ENCODE peak calls at places on chromosomes 7 and 10, in four cellular contexts. One of them, this sample, is unnamed.

GRCh38 chr7:19051767-19052375 is 65.6 kb downstream of the TWIST1 start:
- DNase-seq in hepatocyte: peak; percentile 28
- DNase-seq in ACHN: peak; percentile 73
- DNase-seq in RCC 7860: peak; percentile 31
- DNase-seq in this sample: peak; percentile 51

GRCh38 chr7:142385528-142386340 is 127.9 kb upstream of the PRSS58 start:
- DNase-seq in RCC 7860: peak; percentile 69
- DNase-seq in hepatocyte: peak; percentile 72
- DNase-seq in ACHN: peak; percentile 76
- DNase-seq in this sample: peak; percentile 57

GRCh38 chr10:112926906-112927688 is 22.9 kb upstream of the TCF7L2 start:
- DNase-seq in RCC 7860: no peak
- DNase-seq in hepatocyte: no peak
- DNase-seq in ACHN: no peak
- DNase-seq in this sample: no peak

GRCh38 chr7:43044521-43044920 is 67.9 kb upstream of the HECW1 start:
- DNase-seq in hepatocyte: no peak
- DNase-seq in RCC 7860: no peak
- DNase-seq in ACHN: no peak
- DNase-seq in this sample: no peak

GRCh38 chr7:143901360-143901709 is 641 bp downstream of the TCAF1 start:
- DNase-seq in RCC 7860: peak; percentile 30
- DNase-seq in ACHN: no peak
- DNase-seq in hepatocyte: peak; percentile 64
- DNase-seq in this sample: no peak

GRCh38 chr10:132698211-132698751 is 87.7 kb downstream of the NKX6-2 start:
- DNase-seq in ACHN: no peak
- DNase-seq in RCC 7860: no peak
- DNase-seq in hepatocyte: no peak
- DNase-seq in this sample: peak; percentile 10

GRCh38 chr10:23780331-23780730 is 341.5 kb downstream of the OTUD1 start:
- DNase-seq in RCC 7860: no peak
- DNase-seq in hepatocyte: no peak
- DNase-seq in ACHN: no peak
- DNase-seq in this sample: no peak

GRCh38 chr10:132134541-132135397 is 52.0 kb upstream of the DPYSL4 start:
- DNase-seq in ACHN: no peak
- DNase-seq in RCC 7860: no peak
- DNase-seq in hepatocyte: no peak
- DNase-seq in this sample: no peak

GRCh38 chr10:118907051-118907450 is 122.5 kb upstream of the NANOS1 start:
- DNase-seq in ACHN: no peak
- DNase-seq in RCC 7860: no peak
- DNase-seq in hepatocyte: no peak
- DNase-seq in this sample: no peak

GRCh38 chr7:37050801-37051200 is 326.5 kb upstream of the AOAH start:
- DNase-seq in RCC 7860: no peak
- DNase-seq in ACHN: no peak
- DNase-seq in hepatocyte: no peak
- DNase-seq in this sample: no peak

GRCh38 chr7:121323934-121324333 is 4.9 kb upstream of the WNT16 start:
- DNase-seq in hepatocyte: no peak
- DNase-seq in RCC 7860: no peak
- DNase-seq in ACHN: no peak
- DNase-seq in this sample: no peak

GRCh38 chr7:120521761-120522737 is 249.1 kb downstream of the KCND2 start:
- DNase-seq in hepatocyte: no peak
- DNase-seq in ACHN: no peak
- DNase-seq in RCC 7860: no peak
- DNase-seq in this sample: no peak

GRCh38 chr10:86945361-86946214 is 11.8 kb downstream of the MMRN2 start:
- DNase-seq in RCC 7860: no peak
- DNase-seq in hepatocyte: peak; percentile 52
- DNase-seq in ACHN: peak; percentile 44
- DNase-seq in this sample: peak; percentile 82

GRCh38 chr7:105246195-105247078 is 142.3 kb downstream of the SRPK2 start:
- DNase-seq in RCC 7860: peak; percentile 36
- DNase-seq in ACHN: no peak
- DNase-seq in hepatocyte: no peak
- DNase-seq in this sample: no peak

GRCh38 chr10:48608279-48608681 is 3.4 kb upstream of the ARHGAP22 start:
- DNase-seq in hepatocyte: peak; percentile 44
- DNase-seq in ACHN: peak; percentile 75
- DNase-seq in RCC 7860: no peak
- DNase-seq in this sample: peak; percentile 73

GRCh38 chr7:155997431-155998327 is 185.4 kb upstream of the SHH start:
- DNase-seq in hepatocyte: no peak
- DNase-seq in RCC 7860: no peak
- DNase-seq in ACHN: no peak
- DNase-seq in this sample: no peak

GRCh38 chr10:85612378-85612775 is 754.2 kb downstream of the GRID1 start:
- DNase-seq in hepatocyte: no peak
- DNase-seq in RCC 7860: no peak
- DNase-seq in ACHN: no peak
- DNase-seq in this sample: no peak

GRCh38 chr10:31759124-31759798 is 169.4 kb downstream of the ARHGAP12 start:
- DNase-seq in hepatocyte: peak; percentile 82
- DNase-seq in ACHN: peak; percentile 61
- DNase-seq in RCC 7860: peak; percentile 61
- DNase-seq in this sample: peak; percentile 62

GRCh38 chr10:128052696-128053095 is 73.5 kb downstream of the MKI67 start:
- DNase-seq in hepatocyte: no peak
- DNase-seq in ACHN: no peak
- DNase-seq in RCC 7860: no peak
- DNase-seq in this sample: no peak

This sample was measured in WTC11.